ENCODE peak calls at places on chromosomes 3 and 15, in six cellular contexts. J is stimulated activated CD4-positive, alpha-beta T cell treated with anti-CD3 and anti-CD28 coated beads, Interleukin-2, amount 100 ng/mL, for 48 hours; G is naive thymus-derived CD4-positive, alpha-beta T cell; P is stomach; T is CD8-positive, alpha-beta T cell; V is AG20443. R is an unnamed sample.
A peak's percentile ranks its signal among the peaks of the same experiment; 100 is the strongest.

GRCh38 chr15:62087671-62088360 is 21.0 kb downstream of the C2CD4A start:
- DNase-seq in J (no peak), G (no peak), T (no peak), P (no peak), V (peak; percentile 68), R (peak; percentile 75)

GRCh38 chr3:21750831-21751391 is at the start of gene ZNF385D:
- DNase-seq in P (no peak), T (no peak), G (no peak), V (peak; percentile 78), J (no peak), R (peak; percentile 40)

GRCh38 chr3:194093822-194094221 is 42.1 kb upstream of the HES1 start:
- DNase-seq in J (no peak), T (no peak), G (no peak), P (no peak), V (no peak), R (no peak)

GRCh38 chr3:64011685-64012084 is 11.6 kb downstream of the PSMD6 start:
- DNase-seq in P (no peak), T (no peak), G (no peak), V (peak; percentile 80), J (no peak), R (peak; percentile 86)

GRCh38 chr3:149969110-149969944 is 1.4 kb downstream of the PFN2 start:
- DNase-seq in T (no peak), P (no peak), V (peak; percentile 72), G (no peak), J (no peak), R (peak; percentile 72)

GRCh38 chr3:174533286-174533685 is 325.8 kb upstream of the NAALADL2 start:
- DNase-seq in T (no peak), J (no peak), P (no peak), G (no peak), V (peak; percentile 68), R (peak; percentile 6)

GRCh38 chr15:40081691-40082194 is 26.9 kb downstream of the BMF start:
- DNase-seq in V (peak; percentile 71), G (no peak), P (peak; percentile 72), J (no peak), T (no peak), R (peak; percentile 43)

GRCh38 chr15:50883903-50884302 is 24.6 kb upstream of the AP4E1 start:
- DNase-seq in J (no peak), G (no peak), V (peak; percentile 23), T (no peak), P (no peak), R (peak; percentile 78)

GRCh38 chr15:100245855-100246254 is 95.9 kb downstream of the ADAMTS17 start:
- DNase-seq in P (no peak), J (no peak), V (no peak), T (no peak), G (no peak), R (no peak)

GRCh38 chr3:187999821-188000220 is 154.1 kb upstream of the LPP start:
- DNase-seq in J (no peak), V (no peak), G (peak; percentile 46), P (no peak), T (peak; percentile 27), R (no peak)

GRCh38 chr15:78651007-78651406 is 10.0 kb upstream of the CHRNB4 start:
- DNase-seq in P (no peak), G (no peak), T (no peak), V (no peak), J (no peak), R (no peak)

GRCh38 chr15:73946046-73946678 is 19.9 kb downstream of the LOXL1 start:
- DNase-seq in J (no peak), G (no peak), V (no peak), T (no peak), P (no peak), R (no peak)

GRCh38 chr3:132034486-132035464 is at the start of gene CPNE4:
- DNase-seq in P (peak; percentile 63), T (peak; percentile 32), V (peak; percentile 96), J (peak; percentile 80), G (peak; percentile 40), R (peak; percentile 30)

GRCh38 chr3:187519428-187519890 is 150.7 kb downstream of the SST start:
- DNase-seq in P (no peak), G (no peak), V (peak; percentile 38), J (no peak), T (no peak), R (no peak)

GRCh38 chr15:75347222-75348033 is 589 bp downstream of the NEIL1 start:
- DNase-seq in J (peak; percentile 39), V (peak; percentile 71), P (peak; percentile 68), T (peak; percentile 68), G (peak; percentile 69), R (no peak)

GRCh38 chr3:128269131-128269775 is 116.0 kb downstream of the EEFSEC start:
- DNase-seq in T (no peak), V (no peak), P (no peak), G (no peak), J (no peak), R (no peak)

GRCh38 chr3:169777822-169778221 is 4.6 kb downstream of the MYNN start:
- DNase-seq in T (no peak), P (no peak), J (no peak), V (no peak), G (no peak), R (no peak)

GRCh38 chr3:12476238-12476897 is 7.9 kb upstream of the TSEN2 start:
- DNase-seq in G (no peak), P (no peak), V (peak; percentile 45), T (no peak), J (no peak), R (peak; percentile 49)

GRCh38 chr15:97091093-97091492 is 760.6 kb downstream of the NR2F2 start:
- DNase-seq in J (no peak), P (no peak), T (no peak), V (no peak), G (no peak), R (no peak)

GRCh38 chr15:35168464-35168863 is 83.4 kb upstream of the NANOGP8 start:
- DNase-seq in P (no peak), J (no peak), T (no peak), V (peak; percentile 28), G (no peak), R (peak; percentile 46)

GRCh38 chr3:31050296-31050695 is 155.8 kb upstream of the GADL1 start:
- DNase-seq in G (no peak), V (no peak), P (no peak), J (no peak), T (no peak), R (no peak)

GRCh38 chr3:71197841-71198565 is 385.5 kb downstream of the FOXP1 start:
- DNase-seq in J (no peak), T (no peak), P (no peak), V (no peak), G (no peak), R (no peak)

GRCh38 chr3:197809356-197810020 is 18.4 kb downstream of the LRCH3 start:
- DNase-seq in P (no peak), V (peak; percentile 70), G (no peak), J (no peak), T (no peak), R (no peak)

GRCh38 chr15:95041297-95041696 is 809.9 kb downstream of the MCTP2 start:
- DNase-seq in P (no peak), V (no peak), G (no peak), J (no peak), T (no peak), R (peak; percentile 10)

GRCh38 chr3:55487376-55488241 is 503 bp upstream of the WNT5A start:
- DNase-seq in T (no peak), P (no peak), G (no peak), J (no peak), V (peak; percentile 54), R (no peak)

GRCh38 chr15:39785139-39785538 is 2.5 kb upstream of the FSIP1 start:
- DNase-seq in P (no peak), G (no peak), T (no peak), J (no peak), V (no peak), R (no peak)

GRCh38 chr3:105523496-105523895 is 156.8 kb downstream of the ALCAM start:
- DNase-seq in J (no peak), P (no peak), V (no peak), G (no peak), T (no peak), R (no peak)

GRCh38 chr3:102141096-102141912 is 292.0 kb downstream of the NFKBIZ start:
- DNase-seq in V (no peak), G (no peak), J (no peak), T (no peak), P (no peak), R (no peak)